ENCODE peak calls at places on chromosomes 2 and 18, in four cellular contexts. R, U, N and O are unnamed samples.

GRCh38 chr18:77087391-77088141 is 45.0 kb downstream of the MBP start:
- DNase-seq in N (no peak), R (peak), U (no peak), O (no peak)

GRCh38 chr2:203880557-203881125 is 13.1 kb downstream of the CTLA4 start:
- DNase-seq in U (no peak), N (no peak), R (no peak), O (no peak)

GRCh38 chr2:67895171-67895941 is 167.4 kb downstream of the C1D start:
- DNase-seq in R (no peak), N (peak), U (no peak), O (no peak)

GRCh38 chr18:27184115-27185024 is 738 bp downstream of the CHST9 start:
- DNase-seq in N (peak), U (no peak), R (no peak), O (no peak)

GRCh38 chr2:48530033-48530804 is at the start of gene STON1:
- DNase-seq in R (peak), U (no peak), N (peak), O (no peak)

GRCh38 chr2:25241452-25241851 is 73.1 kb upstream of the POMC start:
- DNase-seq in U (no peak), R (no peak), N (no peak), O (no peak)

GRCh38 chr2:218879881-218880748 is 537 bp upstream of the WNT10A start:
- DNase-seq in U (peak), N (peak), R (no peak), O (no peak)

GRCh38 chr2:5743992-5744391 is 51.8 kb downstream of the SOX11 start:
- DNase-seq in N (no peak), R (no peak), U (no peak), O (no peak)

GRCh38 chr2:1747065-1747941 is 3.0 kb upstream of the PXDN start:
- DNase-seq in R (no peak), N (no peak), U (no peak), O (no peak)

GRCh38 chr18:62885804-62886203 is 170.5 kb downstream of the PHLPP1 start:
- DNase-seq in U (no peak), N (no peak), R (no peak), O (no peak)

GRCh38 chr2:42345986-42346385 is 15.0 kb downstream of the COX7A2L start:
- DNase-seq in N (no peak), R (no peak), U (no peak), O (no peak)